ENCODE peak calls at places on chromosomes 12 and 14, in ten cellular contexts. C, B, T, V, N, O, L, Y, F and M are unnamed samples.

GRCh38 chr12:20127401-20127800 is 240.9 kb upstream of the PDE3A start:
- DNase-seq in C (no peak), B (no peak), T (no peak), V (no peak), N (no peak), O (no peak), L (no peak), Y (no peak), F (no peak), M (no peak)

GRCh38 chr12:76455582-76456345 is 103.8 kb downstream of the OSBPL8 start:
- DNase-seq in C (peak), B (peak), T (no peak), V (no peak), N (no peak), O (peak), L (peak), Y (peak), F (peak), M (peak)

GRCh38 chr12:78441737-78442453 is 422.7 kb upstream of the SYT1 start:
- DNase-seq in C (no peak), B (no peak), T (no peak), V (no peak), N (no peak), O (no peak), L (no peak), Y (peak), F (no peak), M (no peak)

GRCh38 chr12:131368073-131369071 is 342.5 kb upstream of the SFSWAP start:
- DNase-seq in C (no peak), B (no peak), T (no peak), V (peak), N (no peak), O (no peak), L (no peak), Y (no peak), F (no peak), M (no peak)

GRCh38 chr12:120724720-120725119 is 906 bp upstream of the ACADS start:
- DNase-seq in C (no peak), B (no peak), T (no peak), V (no peak), N (no peak), O (no peak), L (no peak), Y (no peak), F (no peak), M (no peak)

GRCh38 chr14:88941414-88941813 is 117.0 kb downstream of the TTC8 start:
- DNase-seq in C (no peak), B (no peak), T (no peak), V (no peak), N (no peak), O (no peak), L (no peak), Y (no peak), F (no peak), M (no peak)

GRCh38 chr12:55876110-55876509 is 33.4 kb upstream of the MMP19 start:
- DNase-seq in C (no peak), B (no peak), T (no peak), V (no peak), N (no peak), O (no peak), L (no peak), Y (peak), F (no peak), M (no peak)

GRCh38 chr12:3277261-3277943 is 200.2 kb downstream of the TSPAN9 start:
- DNase-seq in C (no peak), B (no peak), T (no peak), V (no peak), N (no peak), O (no peak), L (no peak), Y (no peak), F (no peak), M (no peak)

GRCh38 chr12:25789520-25789919 is 169.0 kb upstream of the RASSF8 start:
- DNase-seq in C (peak), B (no peak), T (no peak), V (no peak), N (no peak), O (no peak), L (no peak), Y (no peak), F (no peak), M (no peak)

GRCh38 chr12:52436000-52436827 is 2.0 kb upstream of the KRT75 start:
- DNase-seq in C (no peak), B (no peak), T (no peak), V (no peak), N (no peak), O (no peak), L (no peak), Y (peak), F (no peak), M (no peak)

GRCh38 chr14:57884175-57884574 is 18.3 kb upstream of the SLC35F4 start:
- DNase-seq in C (no peak), B (no peak), T (no peak), V (no peak), N (no peak), O (no peak), L (no peak), Y (no peak), F (no peak), M (no peak)

GRCh38 chr14:59123975-59124374 is 64.5 kb upstream of the DAAM1 start:
- DNase-seq in C (peak), B (peak), T (no peak), V (no peak), N (no peak), O (no peak), L (no peak), Y (peak), F (no peak), M (no peak)

GRCh38 chr12:66514581-66514980 is 164.3 kb downstream of the GRIP1 start:
- DNase-seq in C (no peak), B (no peak), T (no peak), V (no peak), N (no peak), O (no peak), L (no peak), Y (peak), F (no peak), M (no peak)

GRCh38 chr14:31208546-31209424 is 1.2 kb upstream of the HECTD1 start:
- DNase-seq in C (no peak), B (no peak), T (peak), V (no peak), N (no peak), O (no peak), L (no peak), Y (no peak), F (no peak), M (no peak)

GRCh38 chr12:19744760-19745218 is 305.5 kb downstream of the AEBP2 start:
- DNase-seq in C (no peak), B (no peak), T (no peak), V (no peak), N (no peak), O (no peak), L (no peak), Y (peak), F (no peak), M (no peak)

GRCh38 chr14:56608682-56609081 is 29.1 kb downstream of the TMEM260 start:
- DNase-seq in C (no peak), B (no peak), T (no peak), V (no peak), N (no peak), O (no peak), L (no peak), Y (peak), F (no peak), M (no peak)

GRCh38 chr14:103862393-103862782 is 15.0 kb upstream of the PPP1R13B start:
- DNase-seq in C (peak), B (no peak), T (no peak), V (no peak), N (no peak), O (no peak), L (no peak), Y (peak), F (no peak), M (peak)

GRCh38 chr14:103711516-103712431 is 3.5 kb downstream of the XRCC3 start:
- DNase-seq in C (no peak), B (no peak), T (no peak), V (peak), N (no peak), O (no peak), L (no peak), Y (peak), F (no peak), M (no peak)

GRCh38 chr12:64459388-64460024 is 7.6 kb downstream of the TBK1 start:
- DNase-seq in C (no peak), B (no peak), T (no peak), V (no peak), N (no peak), O (no peak), L (no peak), Y (peak), F (no peak), M (no peak)

GRCh38 chr12:69936214-69936731 is 111.2 kb downstream of the MYRFL start:
- DNase-seq in C (no peak), B (peak), T (no peak), V (peak), N (no peak), O (no peak), L (no peak), Y (no peak), F (peak), M (no peak)

GRCh38 chr12:98325003-98325402 is 190.4 kb upstream of the TMPO start:
- DNase-seq in C (no peak), B (no peak), T (no peak), V (peak), N (no peak), O (no peak), L (no peak), Y (no peak), F (no peak), M (no peak)

GRCh38 chr14:73261075-73261474 is 23.8 kb downstream of the PAPLN start:
- DNase-seq in C (no peak), B (no peak), T (no peak), V (no peak), N (no peak), O (no peak), L (no peak), Y (no peak), F (no peak), M (no peak)

GRCh38 chr12:51056242-51056641 is 8.1 kb downstream of the LETMD1 start:
- DNase-seq in C (peak), B (no peak), T (no peak), V (no peak), N (no peak), O (no peak), L (no peak), Y (peak), F (no peak), M (no peak)

GRCh38 chr12:113103756-113104450 is 31.7 kb downstream of the RASAL1 start:
- DNase-seq in C (no peak), B (peak), T (peak), V (peak), N (no peak), O (peak), L (no peak), Y (no peak), F (no peak), M (peak)